ENCODE peak calls at places on chromosomes 1 and 21, in eight cellular contexts. A, Z, I, S, B, F, Q and T are unnamed samples.
A peak's percentile ranks its signal among the peaks of the same experiment; 100 is the strongest.

GRCh38 chr1:201769966-201770365 is 59.0 kb upstream of the IPO9 start:
- DNase-seq in A (peak; percentile 62), S (no peak), I (peak; percentile 96), Q (no peak), B (no peak), Z (peak; percentile 73), F (no peak), T (no peak)

GRCh38 chr1:2049517-2050481 is at the start of gene PRKCZ:
- DNase-seq in I (no peak), F (no peak), Z (peak; percentile 46), B (peak; percentile 95), Q (no peak), S (peak; percentile 93), A (no peak), T (peak; percentile 94)

GRCh38 chr21:44800971-44801467 is 601 bp downstream of the UBE2G2 start:
- DNase-seq in Q (no peak), Z (no peak), B (no peak), S (no peak), I (peak; percentile 23), F (no peak), A (no peak), T (no peak)

GRCh38 chr1:241229216-241229615 is 127.8 kb downstream of the RGS7 start:
- DNase-seq in Z (no peak), F (no peak), Q (no peak), B (no peak), I (no peak), S (no peak), A (no peak), T (no peak)

GRCh38 chr1:160076295-160076694 is 5.0 kb upstream of the KCNJ9 start:
- DNase-seq in F (no peak), A (no peak), S (no peak), Q (no peak), B (no peak), I (no peak), Z (no peak), T (no peak)

GRCh38 chr1:163872067-163872466 is 550.3 kb downstream of the NUF2 start:
- DNase-seq in S (no peak), Z (no peak), I (peak; percentile 15), F (no peak), A (no peak), Q (no peak), B (no peak), T (no peak)

GRCh38 chr21:32348604-32349332 is 44.0 kb downstream of the URB1 start:
- DNase-seq in F (no peak), I (no peak), S (no peak), A (no peak), Q (no peak), Z (peak; percentile 23), B (no peak), T (no peak)

GRCh38 chr1:2526824-2527552 is 592 bp upstream of the PANK4 start:
- DNase-seq in S (peak; percentile 81), Z (peak; percentile 44), I (peak; percentile 23), F (peak; percentile 44), A (peak; percentile 63), B (no peak), Q (no peak), T (no peak)

GRCh38 chr1:235834620-235835019 is 32.1 kb downstream of the LYST start:
- DNase-seq in I (no peak), S (no peak), Q (no peak), F (no peak), A (no peak), Z (no peak), B (no peak), T (no peak)

GRCh38 chr21:45326834-45327457 is 39.3 kb upstream of the POFUT2 start:
- DNase-seq in I (no peak), Z (no peak), F (peak; percentile 16), Q (no peak), S (no peak), A (no peak), B (no peak), T (no peak)

GRCh38 chr21:35616090-35616489 is 444.2 kb downstream of the SETD4 start:
- DNase-seq in A (peak; percentile 52), Z (peak; percentile 58), S (no peak), B (no peak), F (no peak), I (peak; percentile 87), Q (no peak), T (no peak)

GRCh38 chr21:33362044-33362555 is 37.3 kb downstream of the IFNAR1 start:
- DNase-seq in B (peak; percentile 29), S (no peak), F (peak; percentile 79), A (no peak), Q (no peak), I (no peak), Z (no peak), T (peak; percentile 36)

GRCh38 chr1:154466879-154467767 is 34.9 kb upstream of the TDRD10 start:
- DNase-seq in I (no peak), F (no peak), Q (no peak), B (no peak), Z (peak; percentile 42), A (no peak), S (no peak), T (no peak)

GRCh38 chr1:156803086-156803851 is 13.4 kb downstream of the SH2D2A start:
- DNase-seq in F (no peak), B (no peak), Z (no peak), Q (no peak), A (no peak), S (no peak), I (no peak), T (no peak)

GRCh38 chr1:156804572-156805243 is 11.9 kb downstream of the SH2D2A start:
- DNase-seq in Z (peak; percentile 64), I (no peak), F (no peak), A (no peak), Q (no peak), B (no peak), S (no peak), T (no peak)

GRCh38 chr1:156804026-156804425 is 12.6 kb downstream of the SH2D2A start:
- DNase-seq in I (no peak), B (no peak), F (no peak), A (no peak), S (no peak), Q (no peak), Z (no peak), T (no peak)

GRCh38 chr1:156802421-156802820 is 14.2 kb downstream of the SH2D2A start:
- DNase-seq in S (no peak), B (no peak), Q (no peak), F (no peak), Z (no peak), A (no peak), I (no peak), T (no peak)

GRCh38 chr1:156801409-156802121 is 15.1 kb downstream of the SH2D2A start:
- DNase-seq in S (no peak), B (no peak), Q (no peak), A (peak; percentile 83), Z (peak; percentile 96), F (no peak), I (peak; percentile 30), T (no peak)
- TF ChIP-seq CTCF in S (peak; percentile 40), B (no peak), Q (no peak), A (peak; percentile 47), Z (peak; percentile 48), F (no peak), I (peak; percentile 28), T (no peak)

DNA sequence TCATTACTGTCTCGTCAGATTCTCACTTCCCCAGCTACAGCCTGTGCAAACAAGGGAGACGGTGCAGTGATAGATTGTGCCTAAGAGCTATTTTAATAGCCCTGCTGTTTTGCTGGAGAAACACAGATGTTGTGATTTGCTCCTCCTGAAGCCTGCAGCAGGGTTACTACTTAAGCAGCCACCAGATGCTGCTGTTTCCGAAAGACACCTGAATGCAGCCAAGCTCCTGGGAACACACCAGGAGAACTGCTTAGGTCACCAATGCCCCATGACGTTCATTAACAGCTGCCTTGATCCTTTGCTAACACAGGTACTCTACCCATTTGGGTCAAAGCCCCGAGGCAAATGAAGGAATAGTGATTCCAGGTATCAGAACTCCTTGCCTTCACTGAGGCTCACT is 411.8 kb upstream of the DAB1 start:
- DNase-seq in S (no peak), A (no peak), Q (no peak), B (no peak), Z (no peak), F (no peak), I (no peak), T (no peak)
- TF ChIP-seq CTCF in S (no peak), A (no peak), Q (peak; percentile 20), B (no peak), Z (no peak), F (no peak), I (no peak), T (no peak)

GRCh38 chr1:39269349-39269748 is 64.9 kb downstream of the MACF1 start:
- DNase-seq in B (no peak), Q (no peak), S (no peak), F (no peak), A (no peak), Z (no peak), I (no peak), T (no peak)

GRCh38 chr1:39268112-39268581 is 63.7 kb downstream of the MACF1 start:
- DNase-seq in F (no peak), S (no peak), A (peak; percentile 75), B (no peak), I (peak; percentile 93), Q (no peak), Z (peak; percentile 94), T (no peak)

GRCh38 chr1:39266792-39267191 is 62.3 kb downstream of the MACF1 start:
- DNase-seq in F (no peak), B (no peak), Z (no peak), A (no peak), I (no peak), Q (no peak), S (no peak), T (no peak)

GRCh38 chr1:39268906-39269305 is 64.4 kb downstream of the MACF1 start:
- DNase-seq in I (no peak), Z (no peak), S (no peak), A (no peak), Q (no peak), F (no peak), B (no peak), T (no peak)

DNA sequence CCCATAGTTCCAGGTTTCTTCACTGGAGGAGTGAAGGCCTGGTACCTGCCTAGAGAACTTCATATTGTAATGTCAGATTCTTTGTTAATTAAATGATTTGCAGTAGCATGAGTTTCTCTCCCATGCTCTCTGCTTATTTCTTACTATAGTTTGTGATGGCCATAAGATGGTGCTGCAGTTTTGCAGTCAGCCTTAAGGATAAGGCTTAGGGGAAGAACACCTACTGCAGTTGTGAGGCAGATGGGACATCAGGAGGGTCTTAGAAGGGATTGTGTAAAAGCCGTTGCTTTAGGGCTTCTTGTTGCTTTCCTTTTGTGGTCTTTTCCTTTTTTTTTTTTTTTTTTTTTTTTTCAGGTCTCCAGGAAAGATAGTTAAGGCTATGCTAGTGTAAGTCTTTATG is 61.8 kb downstream of the MACF1 start:
- DNase-seq in Z (peak; percentile 46), B (no peak), S (no peak), F (no peak), Q (no peak), I (peak; percentile 36), A (no peak), T (no peak)
- TF ChIP-seq CTCF in Z (peak; percentile 25), B (no peak), S (no peak), F (peak; percentile 26), Q (peak; percentile 26), I (no peak), A (peak; percentile 7), T (peak; percentile 34)

DNA sequence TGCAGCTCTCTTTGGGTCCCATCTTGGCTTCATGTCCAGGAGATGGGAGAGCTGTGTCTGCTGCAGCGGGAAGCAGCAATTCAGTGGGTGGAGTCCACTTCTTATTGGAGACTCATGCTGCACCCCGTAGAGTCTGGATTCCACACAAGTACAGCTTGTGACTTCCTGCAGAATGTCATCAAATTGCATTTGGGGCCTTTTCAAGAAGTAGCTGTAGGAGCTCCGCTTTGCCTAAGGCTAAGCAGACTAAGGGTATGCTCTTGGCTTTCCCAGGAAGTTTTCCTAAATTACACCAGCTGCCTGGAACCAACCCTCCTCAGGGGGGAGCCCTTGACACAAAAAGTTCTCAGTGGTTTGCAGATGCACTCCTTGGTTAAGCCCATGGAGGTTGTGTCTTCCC is 5.7 kb upstream of the MOB3C start:
- DNase-seq in I (peak; percentile 56), B (no peak), F (no peak), S (no peak), Z (peak; percentile 59), Q (no peak), A (peak; percentile 66), T (no peak)
- TF ChIP-seq CTCF in I (peak; percentile 65), B (no peak), F (peak; percentile 54), S (peak; percentile 52), Z (peak; percentile 61), Q (no peak), A (peak; percentile 65), T (peak; percentile 45)